ENCODE peak calls at places on chromosomes 11 and 22, in five cellular contexts. One of them, this sample, is unnamed.

GRCh38 chr11:103924166-103925013 is 112.0 kb upstream of the DDI1 start:
- DNase-seq in left kidney: no peak
- DNase-seq in GM10248: no peak
- DNase-seq in HT1080: no peak
- DNase-seq in AML-193: no peak
- DNase-seq in this sample: no peak

GRCh38 chr11:108592591-108593213 is 866 bp downstream of the EXPH5 start:
- DNase-seq in HT1080: no peak
- DNase-seq in left kidney: peak; percentile 79
- DNase-seq in AML-193: peak; percentile 11
- DNase-seq in GM10248: peak; percentile 55
- DNase-seq in this sample: peak; percentile 11

GRCh38 chr22:26023104-26023775 is 146.0 kb upstream of the SEZ6L start:
- DNase-seq in GM10248: no peak
- DNase-seq in AML-193: no peak
- DNase-seq in HT1080: no peak
- DNase-seq in left kidney: no peak
- DNase-seq in this sample: no peak

GRCh38 chr11:64285885-64286800 is 495 bp downstream of the GPR137 start:
- DNase-seq in GM10248: no peak
- DNase-seq in AML-193: peak; percentile 6
- DNase-seq in HT1080: peak; percentile 40
- DNase-seq in left kidney: no peak
- DNase-seq in this sample: no peak

GRCh38 chr11:111635706-111636045 is 33.4 kb downstream of the SIK2 start:
- DNase-seq in AML-193: no peak
- DNase-seq in HT1080: peak; percentile 48
- DNase-seq in left kidney: peak; percentile 18
- DNase-seq in GM10248: no peak
- DNase-seq in this sample: no peak

GRCh38 chr11:57763568-57763967 is 2.0 kb downstream of the CTNND1 start:
- DNase-seq in AML-193: no peak
- DNase-seq in GM10248: no peak
- DNase-seq in HT1080: peak; percentile 48
- DNase-seq in left kidney: peak; percentile 89
- DNase-seq in this sample: no peak

GRCh38 chr11:114232400-114233070 is 63.7 kb upstream of the NNMT start:
- DNase-seq in HT1080: no peak
- DNase-seq in GM10248: no peak
- DNase-seq in left kidney: no peak
- DNase-seq in AML-193: no peak
- DNase-seq in this sample: no peak

GRCh38 chr11:76762867-76763572 is 20.1 kb upstream of the TSKU start:
- DNase-seq in GM10248: no peak
- DNase-seq in AML-193: no peak
- DNase-seq in HT1080: no peak
- DNase-seq in left kidney: no peak
- DNase-seq in this sample: no peak

GRCh38 chr22:37229805-37230672 is 14.0 kb downstream of the RAC2 start:
- DNase-seq in AML-193: peak; percentile 72
- DNase-seq in GM10248: peak; percentile 88
- DNase-seq in left kidney: no peak
- DNase-seq in HT1080: peak; percentile 75
- DNase-seq in this sample: peak; percentile 85

GRCh38 chr22:38835888-38836301 is 7.9 kb downstream of the NPTXR start:
- DNase-seq in AML-193: no peak
- DNase-seq in GM10248: no peak
- DNase-seq in HT1080: peak; percentile 35
- DNase-seq in left kidney: no peak
- DNase-seq in this sample: no peak

GRCh38 chr22:24244144-24244787 is 616 bp downstream of the GGT5 start:
- DNase-seq in AML-193: no peak
- DNase-seq in left kidney: peak; percentile 14
- DNase-seq in GM10248: no peak
- DNase-seq in HT1080: no peak
- DNase-seq in this sample: no peak

GRCh38 chr11:22337571-22338464 is at the start of gene SLC17A6:
- DNase-seq in HT1080: peak; percentile 48
- DNase-seq in AML-193: peak; percentile 25
- DNase-seq in left kidney: peak; percentile 90
- DNase-seq in GM10248: peak; percentile 30
- DNase-seq in this sample: no peak

GRCh38 chr11:27242591-27242990 is 120.4 kb downstream of the CCDC34 start:
- DNase-seq in HT1080: peak; percentile 52
- DNase-seq in left kidney: no peak
- DNase-seq in GM10248: no peak
- DNase-seq in AML-193: no peak
- DNase-seq in this sample: no peak

GRCh38 chr22:45334068-45334467 is 24.3 kb downstream of the FAM118A start:
- DNase-seq in left kidney: no peak
- DNase-seq in HT1080: no peak
- DNase-seq in GM10248: no peak
- DNase-seq in AML-193: no peak
- DNase-seq in this sample: no peak

GRCh38 chr22:36554101-36554500 is 25.1 kb upstream of the EIF3D start:
- DNase-seq in AML-193: no peak
- DNase-seq in GM10248: no peak
- DNase-seq in HT1080: no peak
- DNase-seq in left kidney: peak; percentile 30
- DNase-seq in this sample: no peak

GRCh38 chr22:46019351-46019750 is 42.4 kb upstream of the WNT7B start:
- DNase-seq in AML-193: no peak
- DNase-seq in left kidney: no peak
- DNase-seq in GM10248: no peak
- DNase-seq in HT1080: no peak
- DNase-seq in this sample: no peak

GRCh38 chr11:17845431-17845881 is 110.9 kb downstream of the KCNC1 start:
- DNase-seq in AML-193: no peak
- DNase-seq in HT1080: peak; percentile 80
- DNase-seq in left kidney: no peak
- DNase-seq in GM10248: no peak
- DNase-seq in this sample: no peak

GRCh38 chr11:118238947-118239346 is 13.2 kb downstream of the MPZL3 start:
- DNase-seq in HT1080: no peak
- DNase-seq in left kidney: no peak
- DNase-seq in GM10248: no peak
- DNase-seq in AML-193: peak; percentile 66
- DNase-seq in this sample: no peak

GRCh38 chr11:10716122-10716521 is 22.6 kb upstream of the IRAG1 start:
- DNase-seq in left kidney: no peak
- DNase-seq in HT1080: no peak
- DNase-seq in AML-193: no peak
- DNase-seq in GM10248: no peak
- DNase-seq in this sample: no peak

GRCh38 chr11:34052608-34053160 is 1.2 kb downstream of the CAPRIN1 start:
- DNase-seq in AML-193: no peak
- DNase-seq in GM10248: no peak
- DNase-seq in left kidney: peak; percentile 50
- DNase-seq in HT1080: no peak
- DNase-seq in this sample: peak; percentile 18

GRCh38 chr11:32643526-32643925 is 59.9 kb downstream of the EIF3M start:
- DNase-seq in AML-193: no peak
- DNase-seq in left kidney: no peak
- DNase-seq in HT1080: peak; percentile 55
- DNase-seq in GM10248: no peak
- DNase-seq in this sample: no peak

GRCh38 chr11:20015529-20016427 is 144.5 kb downstream of the DBX1 start:
- DNase-seq in HT1080: no peak
- DNase-seq in left kidney: no peak
- DNase-seq in GM10248: no peak
- DNase-seq in AML-193: no peak
- DNase-seq in this sample: no peak

GRCh38 chr11:73356979-73357739 is 19.0 kb upstream of the RELT start:
- DNase-seq in AML-193: no peak
- DNase-seq in left kidney: no peak
- DNase-seq in GM10248: no peak
- DNase-seq in HT1080: no peak
- DNase-seq in this sample: no peak

GRCh38 chr11:43410394-43410793 is 51.7 kb downstream of the TTC17 start:
- DNase-seq in AML-193: no peak
- DNase-seq in left kidney: no peak
- DNase-seq in HT1080: no peak
- DNase-seq in GM10248: no peak
- DNase-seq in this sample: no peak

GRCh38 chr11:124717786-124718634 is 21.7 kb upstream of the NRGN start:
- DNase-seq in HT1080: peak; percentile 54
- DNase-seq in AML-193: no peak
- DNase-seq in left kidney: peak; percentile 75
- DNase-seq in GM10248: peak; percentile 29
- DNase-seq in this sample: no peak

GRCh38 chr22:44298331-44299087 is 14.2 kb downstream of the SHISAL1 start:
- DNase-seq in HT1080: no peak
- DNase-seq in left kidney: peak; percentile 81
- DNase-seq in AML-193: no peak
- DNase-seq in GM10248: no peak
- DNase-seq in this sample: no peak

GRCh38 chr11:121416909-121417567 is 35.1 kb upstream of the SORL1 start:
- DNase-seq in left kidney: no peak
- DNase-seq in HT1080: peak; percentile 94
- DNase-seq in AML-193: peak; percentile 99
- DNase-seq in GM10248: peak; percentile 35
- DNase-seq in this sample: peak; percentile 33

GRCh38 chr11:134689886-134690285 is 277.8 kb upstream of the B3GAT1 start:
- DNase-seq in GM10248: no peak
- DNase-seq in left kidney: no peak
- DNase-seq in AML-193: no peak
- DNase-seq in HT1080: no peak
- DNase-seq in this sample: no peak

GRCh38 chr11:80595011-80595410 is 1154.2 kb upstream of the TENM4 start:
- DNase-seq in left kidney: no peak
- DNase-seq in GM10248: no peak
- DNase-seq in AML-193: no peak
- DNase-seq in HT1080: peak; percentile 52
- DNase-seq in this sample: no peak

GRCh38 chr11:2475151-2475918 is 30.5 kb downstream of the KCNQ1 start:
- DNase-seq in AML-193: no peak
- DNase-seq in GM10248: no peak
- DNase-seq in HT1080: no peak
- DNase-seq in left kidney: peak; percentile 48
- DNase-seq in this sample: no peak

GRCh38 chr22:39362932-39363331 is 13.1 kb downstream of the SYNGR1 start:
- DNase-seq in GM10248: no peak
- DNase-seq in left kidney: no peak
- DNase-seq in HT1080: no peak
- DNase-seq in AML-193: no peak
- DNase-seq in this sample: no peak

GRCh38 chr22:22369962-22370265 is 125.3 kb downstream of the VPREB1 start:
- DNase-seq in AML-193: no peak
- DNase-seq in GM10248: no peak
- DNase-seq in left kidney: peak; percentile 37
- DNase-seq in HT1080: no peak
- DNase-seq in this sample: no peak

GRCh38 chr11:13297308-13297916 is 19.8 kb downstream of the BMAL1 start:
- DNase-seq in HT1080: no peak
- DNase-seq in GM10248: no peak
- DNase-seq in AML-193: no peak
- DNase-seq in left kidney: no peak
- DNase-seq in this sample: no peak

GRCh38 chr11:3111919-3112690 is 53.0 kb downstream of the OSBPL5 start:
- DNase-seq in AML-193: peak; percentile 79
- DNase-seq in left kidney: no peak
- DNase-seq in HT1080: no peak
- DNase-seq in GM10248: no peak
- DNase-seq in this sample: no peak

GRCh38 chr11:45920531-45921477 is 1.7 kb upstream of the LARGE2 start:
- DNase-seq in left kidney: no peak
- DNase-seq in GM10248: no peak
- DNase-seq in HT1080: no peak
- DNase-seq in AML-193: no peak
- DNase-seq in this sample: no peak

GRCh38 chr22:39130892-39131855 is 21.3 kb downstream of the CBX7 start:
- DNase-seq in GM10248: no peak
- DNase-seq in HT1080: no peak
- DNase-seq in AML-193: peak; percentile 34
- DNase-seq in left kidney: peak; percentile 75
- DNase-seq in this sample: no peak

This sample was measured in activated T-helper 2 cell treated with anti-CD3 and anti-CD28 coated beads, Interferon-gamma antibody, Interleukin-2, Interleukin-4, amounts not matched to agents 10 μg/mL and 5 μg/mL and 100 μg/mL, durations not matched to agents 14 hours and 24 hours and 36 hours.